ENCODE peak calls at places on chromosomes 11 and 22, in four cellular contexts. C is WTC11, B is A549, D is HepG2. Y is an unnamed sample.

GRCh38 chr11:73931039-73931645 is 19.7 kb upstream of the DNAJB13 start:
- DNase-seq in C (peak), B (peak), D (peak), Y (peak)

GRCh38 chr11:63444181-63444580 is 46.8 kb downstream of the PLAAT5 start:
- DNase-seq in C (no peak), D (no peak), B (no peak), Y (no peak)

GRCh38 chr11:7060828-7061227 is 28.0 kb upstream of the RBMXL2 start:
- DNase-seq in C (no peak), D (no peak), B (no peak), Y (no peak)

GRCh38 chr22:38844661-38845367 is 986 bp upstream of the NPTXR start:
- DNase-seq in B (no peak), D (no peak), C (no peak), Y (no peak)

GRCh38 chr22:50243704-50244419 is 961 bp downstream of the TUBGCP6 start:
- DNase-seq in C (no peak), D (no peak), B (no peak), Y (no peak)

GRCh38 chr22:31681625-31682345 is 19.8 kb upstream of the PISD start:
- DNase-seq in C (no peak), D (no peak), B (no peak), Y (no peak)

GRCh38 chr11:9362393-9362863 is 22.0 kb upstream of the IPO7 start:
- DNase-seq in C (no peak), D (peak), B (no peak), Y (no peak)

GRCh38 chr11:32884770-32885384 is 7.7 kb upstream of the QSER1 start:
- DNase-seq in D (no peak), C (no peak), B (no peak), Y (peak)

GRCh38 chr11:106457727-106458126 is 380.3 kb downstream of the AASDHPPT start:
- DNase-seq in D (peak), C (no peak), B (no peak), Y (no peak)

GRCh38 chr11:36056160-36056751 is 112.4 kb downstream of the LDLRAD3 start:
- DNase-seq in D (no peak), B (peak), C (peak), Y (peak)

GRCh38 chr11:40274017-40274416 is 1185.4 kb downstream of the LRRC4C start:
- DNase-seq in D (no peak), C (no peak), B (no peak), Y (no peak)

GRCh38 chr11:120929664-120930154 is 94.2 kb upstream of the TBCEL start:
- DNase-seq in D (peak), C (peak), B (peak), Y (peak)

GRCh38 chr11:6927030-6927617 is 898 bp downstream of the ZNF215 start:
- DNase-seq in C (no peak), B (no peak), D (no peak), Y (no peak)

GRCh38 chr11:123351375-123351774 is 78.7 kb upstream of the GRAMD1B start:
- DNase-seq in B (no peak), D (no peak), C (peak), Y (no peak)

GRCh38 chr11:70813651-70814050 is 415.3 kb downstream of the CTTN start:
- DNase-seq in B (no peak), D (no peak), C (no peak), Y (no peak)

GRCh38 chr11:129283141-129283540 is 91.0 kb upstream of the ARHGAP32 start:
- DNase-seq in D (peak), B (no peak), C (no peak), Y (no peak)

GRCh38 chr11:130146797-130147196 is 12.8 kb upstream of the ST14 start:
- DNase-seq in D (no peak), B (no peak), C (no peak), Y (no peak)

GRCh38 chr22:24969588-24970301 is 17.2 kb downstream of the KIAA1671 start:
- DNase-seq in B (no peak), C (no peak), D (peak), Y (no peak)

GRCh38 chr11:118622376-118623290 is 15.2 kb downstream of the PHLDB1 start:
- DNase-seq in C (no peak), B (peak), D (no peak), Y (no peak)

GRCh38 chr11:114848027-114848426 is 169.7 kb downstream of the NXPE2 start:
- DNase-seq in C (no peak), D (no peak), B (no peak), Y (no peak)

GRCh38 chr22:35021166-35021565 is 44.8 kb upstream of the ISX start:
- DNase-seq in D (no peak), C (no peak), B (no peak), Y (no peak)

GRCh38 chr11:61256710-61257482 is 15.9 kb downstream of the PGA5 start:
- DNase-seq in B (no peak), D (no peak), C (no peak), Y (no peak)

GRCh38 chr22:47154621-47155081 is 392.2 kb downstream of the TBC1D22A start:
- DNase-seq in D (no peak), B (no peak), C (no peak), Y (no peak)

GRCh38 chr22:44366372-44367310 is 53.9 kb upstream of the SHISAL1 start:
- DNase-seq in C (no peak), D (no peak), B (no peak), Y (no peak)

GRCh38 chr11:13000721-13001120 is 8.4 kb upstream of the RASSF10 start:
- DNase-seq in C (no peak), B (no peak), D (no peak), Y (no peak)

GRCh38 chr11:61757213-61757862 is 4.9 kb downstream of the MYRF start:
- DNase-seq in D (no peak), C (no peak), B (no peak), Y (no peak)

GRCh38 chr11:105915036-105915435 is 107.0 kb downstream of the MSANTD4 start:
- DNase-seq in D (no peak), B (no peak), C (no peak), Y (no peak)

GRCh38 chr22:45548991-45549736 is 46.5 kb downstream of the FBLN1 start:
- DNase-seq in B (peak), C (no peak), D (no peak), Y (peak)

GRCh38 chr22:20517841-20518592 is 10.6 kb downstream of the MED15 start:
- DNase-seq in C (no peak), B (no peak), D (no peak), Y (peak)

GRCh38 chr22:20516399-20516798 is 9.0 kb downstream of the MED15 start:
- DNase-seq in B (no peak), C (no peak), D (no peak), Y (peak)

GRCh38 chr22:20511578-20512259 is 4.3 kb downstream of the MED15 start:
- DNase-seq in D (no peak), B (no peak), C (no peak), Y (peak)

GRCh38 chr22:20517422-20517821 is 10.0 kb downstream of the MED15 start:
- DNase-seq in C (no peak), D (no peak), B (no peak), Y (peak)

DNA sequence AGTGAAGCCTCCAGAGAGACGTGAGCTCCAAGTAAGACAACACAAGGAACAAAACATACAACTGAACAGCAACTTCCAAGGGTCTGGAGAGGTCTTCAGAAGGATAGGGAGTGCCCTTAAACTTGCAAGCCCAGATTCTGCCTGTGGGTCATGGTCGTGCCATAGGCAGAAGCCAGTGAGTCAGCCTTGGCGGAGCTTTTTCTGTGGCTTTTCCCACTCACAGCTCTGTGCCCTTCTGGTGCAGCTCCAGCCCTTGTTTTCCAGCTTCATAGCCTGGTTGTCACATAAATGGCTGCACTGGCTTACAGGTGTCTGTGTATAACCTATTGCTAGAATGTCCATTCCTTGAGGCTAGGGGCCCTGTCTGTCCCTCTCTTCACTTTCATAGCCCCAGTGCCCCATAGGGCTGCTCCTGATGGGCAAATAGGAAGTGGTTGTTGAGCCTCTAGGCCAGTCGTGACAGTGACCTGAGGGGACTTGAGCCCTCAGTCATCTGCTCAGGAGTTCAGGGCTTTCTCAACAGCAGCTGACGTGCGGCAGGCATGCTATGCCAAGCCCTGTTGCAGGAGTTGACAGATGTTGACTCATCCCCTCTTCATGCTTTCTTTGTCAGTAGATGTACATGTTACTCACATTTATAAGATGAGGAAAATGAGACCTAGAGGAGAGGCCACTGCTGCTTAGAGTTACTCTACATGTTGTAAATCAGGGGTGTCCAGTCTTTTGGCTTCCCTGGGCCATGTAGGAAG is 7.4 kb downstream of the MED15 start:
- DNase-seq in D (no peak), B (no peak), C (no peak), Y (no peak)
- TF ChIP-seq NR3C1 in D (no peak), B (no peak), C (no peak), Y (no peak)

GRCh38 chr11:11157201-11157600 is 195.8 kb downstream of the CSNK2A3 start:
- DNase-seq in B (peak), C (peak), D (peak), Y (peak)
- TF ChIP-seq NR3C1 in B (no peak), C (no peak), D (no peak), Y (no peak)

GRCh38 chr11:76233936-76234703 is 27.8 kb upstream of the WNT11 start:
- DNase-seq in D (no peak), C (no peak), B (no peak), Y (peak)

GRCh38 chr11:76236092-76237026 is 30.1 kb upstream of the WNT11 start:
- DNase-seq in D (no peak), C (peak), B (peak), Y (peak)

GRCh38 chr11:76233196-76233921 is 27.1 kb upstream of the WNT11 start:
- DNase-seq in D (no peak), B (no peak), C (no peak), Y (no peak)

GRCh38 chr11:76235233-76236091 is 29.2 kb upstream of the WNT11 start:
- DNase-seq in B (peak), D (peak), C (peak), Y (peak)

GRCh38 chr11:76234704-76235232 is 28.5 kb upstream of the WNT11 start:
- DNase-seq in D (no peak), C (no peak), B (peak), Y (no peak)
- TF ChIP-seq NR3C1 in D (no peak), C (no peak), B (no peak), Y (no peak)

DNA sequence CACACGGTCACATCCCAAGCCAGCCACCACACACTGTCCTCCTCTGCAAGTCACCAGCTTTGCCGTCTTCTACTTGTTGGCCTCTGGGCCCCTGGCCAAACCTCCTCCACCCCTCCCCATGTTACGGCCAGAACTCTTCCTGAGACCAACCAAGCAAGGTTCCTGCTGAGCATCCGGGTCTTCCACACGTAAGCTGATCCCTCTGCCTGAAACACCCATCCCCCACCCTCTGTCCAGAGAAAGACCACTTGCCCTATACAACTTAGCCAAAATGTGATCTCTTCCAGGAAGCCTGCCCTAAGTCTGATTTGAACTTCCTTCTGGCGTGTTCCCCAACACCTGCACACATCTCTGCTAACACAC is 16.1 kb upstream of the CHADL start:
- DNase-seq in B (no peak), D (no peak), C (no peak), Y (no peak)
- TF ChIP-seq NR3C1 in B (no peak), D (no peak), C (no peak), Y (no peak)

DNA sequence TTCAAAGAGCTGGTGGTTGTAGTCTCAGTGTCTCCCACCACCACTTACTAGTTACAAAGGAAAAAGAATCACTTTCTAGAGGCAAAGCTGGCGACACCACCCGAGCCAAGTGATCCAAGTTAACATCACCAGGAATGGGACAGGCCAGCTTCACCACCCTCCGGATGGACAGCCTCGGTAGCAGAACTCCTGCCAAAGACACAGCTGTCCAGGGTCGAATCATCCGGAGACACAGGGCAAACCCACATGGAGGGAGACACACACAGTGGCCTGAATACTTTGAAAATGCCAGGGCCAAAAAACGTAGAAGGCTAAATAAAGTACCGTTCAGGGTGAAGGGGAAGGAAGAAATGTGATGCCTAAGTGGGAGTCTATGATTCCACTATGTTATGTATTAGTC is 33.1 kb downstream of the KCNQ1 start:
- DNase-seq in C (no peak), B (no peak), D (no peak), Y (no peak)
- TF ChIP-seq NR3C1 in C (no peak), B (no peak), D (no peak), Y (no peak)